ENCODE peak calls at places on chromosomes 2 and 18, in six cellular contexts. Y, I, S, T, U and P are unnamed samples.

GRCh38 chr2:37809525-37809924 is 115.6 kb upstream of the RMDN2 start:
- DNase-seq in Y (no peak), I (peak), S (peak), T (peak), U (peak), P (no peak)

GRCh38 chr2:238155051-238155760 is 3.6 kb upstream of the ERFE start:
- DNase-seq in Y (no peak), I (peak), S (no peak), T (no peak), U (peak), P (no peak)

GRCh38 chr2:118913131-118913804 is 28.7 kb upstream of the MARCO start:
- DNase-seq in Y (no peak), I (no peak), S (no peak), T (no peak), U (no peak), P (no peak)

GRCh38 chr2:111117666-111118454 is 2.9 kb upstream of the BCL2L11 start:
- DNase-seq in Y (peak), I (peak), S (peak), T (peak), U (peak), P (no peak)

GRCh38 chr18:26864658-26865057 is 849 bp downstream of the AQP4 start:
- DNase-seq in Y (no peak), I (no peak), S (no peak), T (no peak), U (no peak), P (peak)

GRCh38 chr2:111534816-111535803 is 348.9 kb downstream of the ANAPC1 start:
- DNase-seq in Y (no peak), I (peak), S (no peak), T (no peak), U (peak), P (no peak)

GRCh38 chr18:36757081-36757480 is 71.7 kb downstream of the TPGS2 start:
- DNase-seq in Y (no peak), I (peak), S (no peak), T (no peak), U (no peak), P (no peak)

GRCh38 chr2:64646007-64646880 is 7.5 kb downstream of the SERTAD2 start:
- DNase-seq in Y (peak), I (peak), S (peak), T (peak), U (peak), P (peak)

GRCh38 chr2:1973636-1974035 is 229.3 kb upstream of the PXDN start:
- DNase-seq in Y (no peak), I (peak), S (no peak), T (no peak), U (no peak), P (no peak)

GRCh38 chr18:44917865-44918476 is 237.3 kb downstream of the SETBP1 start:
- DNase-seq in Y (no peak), I (no peak), S (no peak), T (peak), U (no peak), P (no peak)

GRCh38 chr2:159064446-159065301 is 96.2 kb downstream of the TANC1 start:
- DNase-seq in Y (no peak), I (peak), S (no peak), T (no peak), U (no peak), P (no peak)

GRCh38 chr2:28956415-28956826 is 24.7 kb upstream of the TOGARAM2 start:
- DNase-seq in Y (no peak), I (peak), S (peak), T (peak), U (no peak), P (peak)

GRCh38 chr2:50746526-50746925 is 285.4 kb downstream of the NRXN1 start:
- DNase-seq in Y (no peak), I (peak), S (peak), T (peak), U (no peak), P (no peak)

GRCh38 chr2:38794235-38794946 is 16.4 kb downstream of the GEMIN6 start:
- DNase-seq in Y (no peak), I (no peak), S (no peak), T (no peak), U (no peak), P (no peak)

GRCh38 chr2:168295051-168295450 is 47.7 kb upstream of the STK39 start:
- DNase-seq in Y (no peak), I (no peak), S (no peak), T (no peak), U (no peak), P (no peak)

GRCh38 chr2:168294409-168294808 is 47.0 kb upstream of the STK39 start:
- DNase-seq in Y (no peak), I (no peak), S (no peak), T (no peak), U (no peak), P (no peak)

GRCh38 chr2:168290391-168290790 is 43.0 kb upstream of the STK39 start:
- DNase-seq in Y (no peak), I (no peak), S (no peak), T (no peak), U (no peak), P (no peak)

GRCh38 chr2:168289880-168290279 is 42.5 kb upstream of the STK39 start:
- DNase-seq in Y (no peak), I (no peak), S (no peak), T (no peak), U (no peak), P (no peak)

DNA sequence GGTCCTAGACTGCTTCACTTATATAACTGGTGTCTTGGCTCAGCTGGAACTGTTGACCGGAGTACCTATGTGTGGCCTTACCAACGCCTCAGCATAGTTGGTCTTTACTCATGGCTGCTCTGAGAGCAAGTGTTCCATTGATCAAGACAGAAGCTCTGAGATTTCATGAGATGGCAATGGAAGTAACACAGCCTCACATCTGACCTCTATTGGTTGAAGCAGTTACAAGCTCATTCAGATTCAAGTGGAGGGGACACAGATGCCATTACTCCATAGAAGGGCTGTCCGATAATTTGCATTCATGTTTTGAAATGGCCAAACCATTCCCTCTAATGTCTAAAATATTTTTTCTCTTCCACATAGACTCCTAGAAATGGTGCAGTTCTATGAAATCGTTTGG is 46.4 kb upstream of the STK39 start:
- DNase-seq in Y (no peak), I (no peak), S (no peak), T (no peak), U (no peak), P (no peak)
- TF ChIP-seq CTCF in Y (no peak), I (peak), S (no peak), T (no peak), U (no peak), P (no peak)

DNA sequence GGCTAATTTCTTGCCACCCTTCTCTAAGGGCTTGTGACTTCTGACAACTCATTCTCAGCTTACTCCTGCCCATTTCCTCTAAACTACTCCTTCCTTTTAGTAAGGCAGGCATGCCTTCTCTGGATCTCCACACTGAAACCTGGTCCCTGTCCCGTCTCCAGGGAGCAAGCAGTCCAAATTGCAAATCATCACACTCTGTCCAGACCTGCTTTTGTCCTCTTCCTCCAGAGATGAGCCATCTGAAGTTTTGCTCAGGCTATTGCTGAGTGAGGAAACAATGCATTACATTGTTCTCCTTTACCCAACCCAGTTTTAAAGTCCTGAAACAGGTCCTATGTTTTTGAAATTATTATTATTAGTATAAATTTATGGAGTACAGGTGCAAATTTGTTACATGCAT is 57.3 kb downstream of the ARHGAP25 start:
- DNase-seq in Y (no peak), I (no peak), S (no peak), T (no peak), U (no peak), P (no peak)
- TF ChIP-seq CTCF in Y (no peak), I (no peak), S (no peak), T (no peak), U (no peak), P (no peak)

DNA sequence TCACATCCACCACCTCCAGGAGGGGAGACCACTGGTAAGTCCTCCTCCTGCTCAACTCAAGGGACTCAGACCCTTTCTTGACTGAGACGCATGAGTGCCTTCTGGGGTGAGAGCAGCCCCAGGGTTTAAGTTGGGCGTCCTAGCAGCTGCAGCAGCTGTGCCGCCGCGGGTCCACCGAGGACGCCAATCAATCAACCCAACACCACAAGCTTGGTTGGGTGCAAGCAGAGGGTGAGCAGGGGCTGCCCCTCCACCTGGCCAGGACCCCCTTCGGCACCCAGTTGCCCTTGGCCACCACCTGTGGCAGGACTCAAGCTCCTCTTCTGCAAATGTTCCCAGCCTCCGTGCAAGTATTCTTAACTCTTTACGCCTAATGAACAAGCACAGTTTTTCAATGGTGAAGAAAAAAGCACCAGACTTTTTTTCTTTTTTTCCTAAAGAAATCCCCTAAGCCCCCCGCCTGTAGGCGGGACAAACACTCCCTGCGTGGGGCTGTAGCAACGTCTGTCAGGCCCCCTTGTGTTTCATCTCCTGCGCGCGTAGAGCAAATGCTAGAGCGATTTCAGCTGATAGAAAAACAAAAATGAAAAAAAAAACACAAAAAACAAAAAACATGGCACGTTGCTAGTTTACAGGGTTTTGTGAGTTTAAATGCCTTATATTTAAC is 197.1 kb downstream of the LOXHD1 start:
- DNase-seq in Y (no peak), I (no peak), S (no peak), T (no peak), U (no peak), P (no peak)
- TF ChIP-seq CTCF in Y (no peak), I (no peak), S (no peak), T (no peak), U (no peak), P (no peak)

GRCh38 chr2:227325056-227325823 is at the start of gene MFF:
- DNase-seq in Y (peak), I (peak), S (peak), T (peak), U (peak), P (peak)
- TF ChIP-seq CTCF in Y (no peak), I (peak), S (no peak), T (no peak), U (no peak), P (peak)